ENCODE peak calls at places on chromosomes 13 and 19, in nine cellular contexts. M is IMR-90; E is endothelial cell; A is RCC 7860; W is progenitor cell of endocrine pancreas; Z is naive thymus-derived CD8-positive, alpha-beta T cell; O is stimulated activated CD8-positive, alpha-beta memory T cell treated with anti-CD3 and anti-CD28 coated beads, Interleukin-4, amount 100 ng/mL, for 24 hours; Q is GM23338; J is activated CD8-positive, alpha-beta memory T cell treated with anti-CD3 and anti-CD28 coated beads for 1 hour. H is an unnamed sample.

GRCh38 chr19:3276341-3276799 is 51.9 kb downstream of the CELF5 start:
- DNase-seq in J (peak; percentile 20), W (peak; percentile 29), Z (peak; percentile 15), O (peak; percentile 8), M (no peak), E (peak; percentile 30), A (no peak), Q (peak; percentile 95), H (peak; percentile 61)

GRCh38 chr13:72820156-72820897 is 38.4 kb downstream of the PIBF1 start:
- DNase-seq in W (no peak), A (no peak), E (no peak), Z (no peak), J (no peak), Q (peak; percentile 22), M (peak; percentile 76), O (no peak), H (no peak)

GRCh38 chr13:47903836-47904235 is 97.2 kb downstream of the SUCLA2 start:
- DNase-seq in J (no peak), M (peak; percentile 77), E (no peak), Q (no peak), A (no peak), Z (no peak), O (no peak), W (no peak), H (no peak)

GRCh38 chr19:17048885-17049453 is 22.4 kb upstream of the CPAMD8 start:
- DNase-seq in M (no peak), W (no peak), Q (no peak), J (no peak), E (no peak), O (no peak), Z (no peak), A (no peak), H (no peak)

GRCh38 chr19:55005684-55006488 is 32.2 kb downstream of the GP6 start:
- DNase-seq in E (no peak), Z (peak; percentile 22), O (peak; percentile 9), J (peak; percentile 7), Q (peak; percentile 93), M (no peak), W (no peak), A (peak; percentile 56), H (peak; percentile 83)

GRCh38 chr13:112170823-112171569 is 104.0 kb downstream of the SOX1 start:
- DNase-seq in O (no peak), J (no peak), Q (no peak), E (no peak), W (no peak), Z (no peak), A (no peak), M (no peak), H (no peak)

GRCh38 chr13:51158923-51159322 is 47.8 kb upstream of the C13orf42 start:
- DNase-seq in M (no peak), Z (no peak), O (no peak), E (no peak), J (no peak), A (no peak), Q (no peak), W (no peak), H (no peak)

GRCh38 chr13:99002191-99002710 is 24.4 kb upstream of the DOCK9 start:
- DNase-seq in J (no peak), O (no peak), A (no peak), Z (no peak), Q (no peak), M (no peak), W (no peak), E (no peak), H (no peak)

GRCh38 chr13:27263438-27263837 is 7.2 kb upstream of the RASL11A start:
- DNase-seq in E (no peak), A (no peak), Q (no peak), J (no peak), M (no peak), Z (no peak), W (no peak), O (no peak), H (no peak)

GRCh38 chr13:25118371-25118770 is 22.4 kb downstream of the PABPC3 start:
- DNase-seq in M (no peak), W (no peak), O (no peak), Z (no peak), A (no peak), Q (no peak), E (no peak), J (no peak), H (no peak)

GRCh38 chr19:42198676-42199439 is 18.6 kb downstream of the DEDD2 start:
- DNase-seq in J (no peak), Q (peak; percentile 32), M (no peak), W (no peak), A (no peak), E (no peak), Z (peak; percentile 69), O (no peak), H (peak; percentile 84)

GRCh38 chr13:106100261-106100919 is 435.1 kb downstream of the EFNB2 start:
- DNase-seq in W (no peak), E (peak; percentile 9), Q (peak; percentile 86), M (no peak), O (no peak), A (no peak), J (no peak), Z (no peak), H (no peak)